ENCODE peak calls at places on chromosomes 2 and 18, in seven cellular contexts. K is left cardiac atrium, D is suprapubic skin, E is tibial artery, W is hypothalamus, R is endothelial cell, S is fibroblast of the aortic adventitia. O is an unnamed sample.
A peak's percentile ranks its signal among the peaks of the same experiment; 100 is the strongest.

GRCh38 chr2:136383161-136383560 is 265.2 kb upstream of the CXCR4 start:
- DNase-seq in R (no peak), E (no peak), K (no peak), S (no peak), W (no peak), D (no peak), O (no peak)

GRCh38 chr2:102238039-102238756 is 51.4 kb downstream of the IL1RL2 start:
- DNase-seq in R (no peak), W (no peak), S (peak; percentile 68), D (no peak), K (no peak), E (no peak), O (no peak)

GRCh38 chr2:119772767-119773166 is 13.0 kb downstream of the PTPN4 start:
- DNase-seq in K (no peak), S (no peak), E (no peak), R (no peak), D (no peak), W (no peak), O (no peak)

GRCh38 chr2:223598994-223599645 is 3.0 kb downstream of the SCG2 start:
- DNase-seq in W (no peak), D (no peak), E (no peak), K (no peak), S (peak; percentile 89), R (no peak), O (peak; percentile 35)

GRCh38 chr2:192465145-192465544 is 270.4 kb upstream of the TMEFF2 start:
- DNase-seq in R (no peak), D (no peak), S (no peak), W (no peak), E (no peak), K (no peak), O (no peak)

GRCh38 chr2:20156051-20156730 is 68.7 kb downstream of the SDC1 start:
- DNase-seq in R (no peak), S (no peak), D (no peak), K (no peak), W (no peak), E (no peak), O (no peak)

GRCh38 chr2:236367791-236368289 is 103.6 kb upstream of the ASB18 start:
- DNase-seq in D (peak; percentile 21), R (no peak), K (no peak), E (no peak), S (no peak), W (no peak), O (no peak)

GRCh38 chr2:219285894-219286425 is 6.8 kb downstream of the DNAJB2 start:
- DNase-seq in D (no peak), E (no peak), R (no peak), W (peak; percentile 39), K (no peak), S (peak; percentile 65), O (no peak)

GRCh38 chr2:210663574-210663973 is 107.2 kb downstream of the CPS1 start:
- DNase-seq in D (no peak), E (no peak), W (no peak), S (peak; percentile 42), K (no peak), R (peak; percentile 22), O (no peak)

GRCh38 chr2:101677657-101678056 is 19.9 kb upstream of the MAP4K4 start:
- DNase-seq in K (no peak), R (no peak), D (no peak), S (no peak), W (no peak), E (no peak), O (no peak)

GRCh38 chr2:127388423-127389164 is 819 bp upstream of the MAP3K2 start:
- DNase-seq in E (no peak), K (no peak), W (no peak), D (no peak), R (no peak), S (no peak), O (no peak)

GRCh38 chr2:209331291-209331844 is 92.5 kb upstream of the MAP2 start:
- DNase-seq in W (no peak), E (no peak), D (no peak), R (no peak), S (peak; percentile 77), K (no peak), O (no peak)

GRCh38 chr2:30708491-30709290 is 98.6 kb downstream of the CAPN13 start:
- DNase-seq in D (peak; percentile 40), W (no peak), S (peak; percentile 86), E (peak; percentile 65), K (no peak), R (no peak), O (no peak)

GRCh38 chr2:56239437-56239836 is 55.6 kb downstream of the CCDC85A start:
- DNase-seq in S (peak; percentile 38), D (no peak), R (no peak), E (no peak), K (no peak), W (no peak), O (no peak)

GRCh38 chr2:3778841-3779505 is 75.6 kb downstream of the DCDC2C start:
- DNase-seq in W (no peak), D (no peak), E (no peak), R (no peak), K (no peak), S (no peak), O (no peak)

GRCh38 chr2:26088038-26088643 is 54.3 kb downstream of the RAB10 start:
- DNase-seq in R (peak; percentile 10), S (peak; percentile 37), D (no peak), E (no peak), W (no peak), K (no peak), O (no peak)

GRCh38 chr2:241986836-241987641 is 117.5 kb downstream of the RTP5 start:
- DNase-seq in W (no peak), S (no peak), R (no peak), K (no peak), D (peak; percentile 65), E (peak; percentile 41), O (no peak)

GRCh38 chr18:61893304-61893970 is 630 bp upstream of the RNF152 start:
- DNase-seq in E (peak; percentile 81), K (peak; percentile 65), S (peak; percentile 34), W (peak; percentile 58), D (no peak), R (peak; percentile 59), O (peak; percentile 23)

GRCh38 chr2:144745424-144745823 is 225.5 kb upstream of the ZEB2 start:
- DNase-seq in S (no peak), D (no peak), K (no peak), E (no peak), R (no peak), W (no peak), O (no peak)

GRCh38 chr18:57901819-57902600 is 98.9 kb upstream of the ATP8B1 start:
- DNase-seq in D (no peak), E (no peak), K (no peak), R (no peak), W (no peak), S (peak; percentile 42), O (no peak)

GRCh38 chr2:206442854-206443734 is at the start of gene ADAM23:
- DNase-seq in R (peak; percentile 63), W (peak; percentile 88), S (peak; percentile 49), D (no peak), K (peak; percentile 51), E (no peak), O (no peak)

O was measured in amniotic stem cell.